ENCODE peak calls at places on chromosomes 6 and 20, in four cellular contexts. C is Caco-2; F is stomach; U is CD4-positive, alpha-beta memory T cell. D is an unnamed sample.

GRCh38 chr20:44306927-44307326 is 4.1 kb downstream of the FITM2 start:
- DNase-seq in C (no peak), F (no peak), U (no peak), D (no peak)

GRCh38 chr6:151440930-151441329 is 11.0 kb downstream of the RMND1 start:
- DNase-seq in C (no peak), F (no peak), U (peak; percentile 32), D (no peak)

GRCh38 chr6:431504-431903 is 40.0 kb downstream of the IRF4 start:
- DNase-seq in C (no peak), F (no peak), U (no peak), D (no peak)

GRCh38 chr6:88165087-88165876 is 865 bp downstream of the CNR1 start:
- DNase-seq in C (no peak), F (no peak), U (no peak), D (peak; percentile 7)

GRCh38 chr6:11323666-11324452 is 91.4 kb upstream of the NEDD9 start:
- DNase-seq in C (no peak), F (peak; percentile 40), U (no peak), D (no peak)

GRCh38 chr6:110217255-110217654 is 37.0 kb downstream of the CDC40 start:
- DNase-seq in C (no peak), F (no peak), U (no peak), D (no peak)

GRCh38 chr6:170292111-170292777 is 1.4 kb upstream of the DLL1 start:
- DNase-seq in C (no peak), F (no peak), U (no peak), D (no peak)

GRCh38 chr20:23510000-23510590 is 19.2 kb downstream of the CST8 start:
- DNase-seq in C (no peak), F (no peak), U (no peak), D (no peak)

GRCh38 chr6:36735110-36735971 is 37.7 kb downstream of the RAB44 start:
- DNase-seq in C (no peak), F (peak; percentile 72), U (peak; percentile 21), D (no peak)

GRCh38 chr6:64683682-64684081 is 1023.3 kb downstream of the EYS start:
- DNase-seq in C (no peak), F (peak; percentile 48), U (no peak), D (no peak)

GRCh38 chr20:51752343-51752951 is 15.7 kb downstream of the ATP9A start:
- DNase-seq in C (no peak), F (no peak), U (no peak), D (no peak)

GRCh38 chr6:73503027-73503772 is 17.6 kb downstream of the EEF1A1 start:
- DNase-seq in C (no peak), F (no peak), U (no peak), D (no peak)

GRCh38 chr20:47326718-47327137 is 29.8 kb downstream of the ZMYND8 start:
- DNase-seq in C (no peak), F (no peak), U (no peak), D (no peak)

GRCh38 chr6:123808556-123808955 is 4.9 kb downstream of the NKAIN2 start:
- DNase-seq in C (no peak), F (no peak), U (no peak), D (no peak)

GRCh38 chr6:90658497-90658896 is 71.6 kb upstream of the MAP3K7 start:
- DNase-seq in C (no peak), F (no peak), U (no peak), D (no peak)

GRCh38 chr6:140105857-140106256 is 731.4 kb upstream of the CITED2 start:
- DNase-seq in C (peak; percentile 41), F (no peak), U (peak; percentile 1), D (peak; percentile 49)

GRCh38 chr6:42960243-42961019 is at the start of gene GNMT:
- DNase-seq in C (peak; percentile 76), F (peak; percentile 91), U (peak; percentile 31), D (no peak)

GRCh38 chr6:15570171-15570570 is 92.7 kb downstream of the DTNBP1 start:
- DNase-seq in C (no peak), F (no peak), U (no peak), D (no peak)

GRCh38 chr20:17833036-17833674 is 133.4 kb downstream of the BANF2 start:
- DNase-seq in C (no peak), F (no peak), U (no peak), D (peak; percentile 49)

GRCh38 chr6:126112171-126112632 is 125.9 kb downstream of the TRMT11 start:
- DNase-seq in C (no peak), F (no peak), U (no peak), D (no peak)

GRCh38 chr6:89452269-89452668 is 19.3 kb downstream of the ANKRD6 start:
- DNase-seq in C (no peak), F (no peak), U (no peak), D (no peak)

GRCh38 chr6:63567966-63568365 is 4.3 kb upstream of the LOC128125822 start:
- DNase-seq in C (no peak), F (no peak), U (no peak), D (no peak)

GRCh38 chr6:27863962-27864905 is 48.0 kb downstream of the OR2B2 start:
- DNase-seq in C (no peak), F (no peak), U (peak; percentile 15), D (no peak)

GRCh38 chr20:31951530-31952453 is at the start of gene PDRG1:
- DNase-seq in C (peak; percentile 98), F (peak; percentile 98), U (peak; percentile 96), D (peak; percentile 97)

GRCh38 chr6:83853178-83853967 is at the start of gene RIPPLY2:
- DNase-seq in C (no peak), F (no peak), U (no peak), D (no peak)

GRCh38 chr6:75437451-75438185 is 56.0 kb downstream of the FILIP1 start:
- DNase-seq in C (no peak), F (no peak), U (no peak), D (no peak)

GRCh38 chr20:59835448-59836395 is 97.7 kb downstream of the SYCP2 start:
- DNase-seq in C (peak; percentile 36), F (no peak), U (no peak), D (peak; percentile 53)

GRCh38 chr20:62330576-62331317 is 27.9 kb downstream of the ADRM1 start:
- DNase-seq in C (no peak), F (no peak), U (no peak), D (no peak)

GRCh38 chr6:169161572-169162167 is 92.0 kb downstream of the THBS2 start:
- DNase-seq in C (no peak), F (no peak), U (no peak), D (no peak)

GRCh38 chr6:113291751-113292445 is 565.2 kb upstream of the MARCKS start:
- DNase-seq in C (no peak), F (no peak), U (no peak), D (no peak)

GRCh38 chr6:113287396-113287795 is 569.7 kb upstream of the MARCKS start:
- DNase-seq in C (no peak), F (no peak), U (no peak), D (no peak)

GRCh38 chr6:113290684-113291083 is 566.5 kb upstream of the MARCKS start:
- DNase-seq in C (no peak), F (no peak), U (no peak), D (no peak)

GRCh38 chr6:113288409-113288808 is 568.7 kb upstream of the MARCKS start:
- DNase-seq in C (no peak), F (no peak), U (no peak), D (no peak)

DNA sequence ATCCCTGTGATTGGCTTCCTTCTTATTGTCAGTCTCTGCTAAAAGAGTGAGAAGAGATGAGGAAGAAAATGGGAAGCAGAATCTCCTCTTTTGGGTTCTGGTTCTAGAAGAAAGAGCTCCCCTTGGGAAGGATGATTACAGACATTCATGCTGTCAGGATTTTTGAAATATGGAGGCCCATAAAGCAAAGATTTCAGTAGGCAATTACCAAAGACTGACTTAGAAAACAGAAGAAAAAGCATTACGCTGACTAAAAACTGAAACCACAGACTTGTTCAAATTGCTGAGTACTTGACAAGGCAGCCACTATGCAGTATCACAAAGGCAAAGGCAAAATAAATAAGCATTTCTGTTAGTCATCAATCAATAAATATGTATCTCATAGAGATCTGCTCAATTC is 564.0 kb upstream of the MARCKS start:
- DNase-seq in C (no peak), F (no peak), U (no peak), D (no peak)
- H3K4me3 ChIP-seq in C (no peak overlapping the region), F (no peak overlapping the region), U (no peak overlapping the region), D (no peak overlapping the region)

DNA sequence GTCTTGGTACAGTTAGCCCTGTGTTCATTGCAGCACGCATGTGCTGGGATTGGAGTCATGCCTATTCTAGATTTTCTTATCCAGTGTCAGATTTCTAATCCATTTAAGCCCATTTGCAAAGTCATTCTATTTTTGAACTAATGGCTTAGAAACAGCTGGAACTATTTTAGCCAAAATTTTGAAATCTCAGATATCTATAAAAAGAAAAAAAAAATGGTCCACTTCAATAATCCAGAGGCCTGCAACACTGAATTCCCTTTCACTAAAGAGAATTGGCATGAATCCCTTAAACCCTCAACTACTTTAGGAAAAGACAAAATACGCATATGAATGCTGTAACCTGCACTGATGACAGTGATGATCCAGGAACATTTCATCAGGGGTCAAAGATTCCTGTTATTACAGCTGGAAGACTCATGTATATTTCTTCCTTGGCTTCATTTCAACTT is 1.5 kb downstream of the COL21A1 start:
- DNase-seq in C (no peak), F (no peak), U (no peak), D (no peak)
- H3K4me3 ChIP-seq in C (no peak overlapping the region), F (no peak overlapping the region), U (no peak overlapping the region), D (no peak overlapping the region)

DNA sequence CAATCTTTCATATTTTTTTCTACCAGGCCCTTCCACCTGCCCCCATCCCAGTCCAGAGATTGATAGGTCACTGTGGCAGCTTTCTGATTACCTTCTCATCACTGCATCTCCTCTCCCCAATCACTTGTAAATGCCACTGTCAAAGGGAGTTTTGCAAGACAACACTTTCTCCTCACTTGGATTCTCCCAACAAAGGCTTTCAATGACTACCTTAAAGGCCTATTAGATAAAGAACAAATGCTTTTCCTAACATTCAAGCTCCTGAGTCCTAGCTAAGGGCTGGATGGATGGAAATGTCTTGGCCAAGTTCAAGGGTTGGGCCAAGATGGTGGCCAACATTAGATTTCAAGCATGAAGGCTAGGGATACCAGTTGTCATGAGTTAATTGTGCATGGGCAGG is 55.3 kb downstream of the UNC5CL start:
- DNase-seq in C (no peak), F (no peak), U (no peak), D (no peak)
- H3K4me3 ChIP-seq in C (no peak overlapping the region), F (no peak overlapping the region), U (no peak overlapping the region), D (no peak overlapping the region)

GRCh38 chr6:111628117-111628866 is 22.6 kb upstream of the TRAF3IP2 start:
- DNase-seq in C (no peak), F (no peak), U (no peak), D (no peak)
- H3K4me3 ChIP-seq in C (no peak overlapping the region), F (no peak overlapping the region), U (no peak overlapping the region), D (no peak overlapping the region)